ENCODE peak calls at places on chromosomes 16 and 17, in eight cellular contexts. S, L, A, F, H, Z, D and E are unnamed samples.
A peak's percentile ranks its signal among the peaks of the same experiment; 100 is the strongest.

GRCh38 chr16:62978451-62978850 is 942.2 kb upstream of the CDH8 start:
- DNase-seq in S (no peak), L (no peak), A (no peak), F (no peak), H (no peak), Z (no peak), D (no peak), E (no peak)

GRCh38 chr17:39769974-39770587 is 32.3 kb downstream of the GRB7 start:
- DNase-seq in S (no peak), L (no peak), A (peak; percentile 41), F (no peak), H (no peak), Z (peak; percentile 32), D (no peak), E (no peak)

GRCh38 chr17:63116228-63116627 is 150.2 kb downstream of the TANC2 start:
- DNase-seq in S (no peak), L (no peak), A (no peak), F (peak; percentile 40), H (no peak), Z (no peak), D (no peak), E (no peak)

GRCh38 chr17:64706224-64707076 is 44.3 kb upstream of the SMURF2 start:
- DNase-seq in S (no peak), L (no peak), A (no peak), F (peak; percentile 85), H (no peak), Z (no peak), D (peak; percentile 30), E (no peak)

GRCh38 chr17:37447641-37448040 is 41.0 kb downstream of the TADA2A start:
- DNase-seq in S (no peak), L (no peak), A (no peak), F (no peak), H (no peak), Z (peak; percentile 51), D (no peak), E (no peak)

GRCh38 chr16:49592507-49593422 is 219.2 kb downstream of the C16orf78 start:
- DNase-seq in S (no peak), L (peak; percentile 30), A (no peak), F (peak; percentile 35), H (no peak), Z (peak; percentile 7), D (peak; percentile 25), E (no peak)

GRCh38 chr17:78112508-78113471 is 15.8 kb downstream of the TMC6 start:
- DNase-seq in S (peak; percentile 58), L (peak; percentile 87), A (no peak), F (peak; percentile 73), H (no peak), Z (peak; percentile 13), D (peak; percentile 85), E (no peak)

GRCh38 chr16:48194828-48195566 is 39.2 kb upstream of the ABCC12 start:
- DNase-seq in S (no peak), L (peak; percentile 35), A (no peak), F (peak; percentile 54), H (no peak), Z (peak; percentile 56), D (no peak), E (no peak)

GRCh38 chr17:21452377-21453143 is 76.4 kb downstream of the KCNJ12 start:
- DNase-seq in S (peak; percentile 43), L (peak; percentile 45), A (peak; percentile 63), F (peak; percentile 62), H (no peak), Z (peak; percentile 65), D (peak; percentile 17), E (peak; percentile 58)

GRCh38 chr17:17057057-17057551 is 14.8 kb downstream of the MPRIP start:
- DNase-seq in S (peak; percentile 14), L (peak; percentile 19), A (no peak), F (no peak), H (no peak), Z (no peak), D (no peak), E (no peak)

GRCh38 chr17:11747441-11747840 is 149.2 kb downstream of the DNAH9 start:
- DNase-seq in S (no peak), L (no peak), A (no peak), F (no peak), H (no peak), Z (no peak), D (no peak), E (no peak)

GRCh38 chr16:1048442-1049112 is 24.0 kb upstream of the SSTR5 start:
- DNase-seq in S (no peak), L (peak; percentile 39), A (no peak), F (peak; percentile 68), H (no peak), Z (peak; percentile 16), D (peak; percentile 14), E (no peak)

DNA sequence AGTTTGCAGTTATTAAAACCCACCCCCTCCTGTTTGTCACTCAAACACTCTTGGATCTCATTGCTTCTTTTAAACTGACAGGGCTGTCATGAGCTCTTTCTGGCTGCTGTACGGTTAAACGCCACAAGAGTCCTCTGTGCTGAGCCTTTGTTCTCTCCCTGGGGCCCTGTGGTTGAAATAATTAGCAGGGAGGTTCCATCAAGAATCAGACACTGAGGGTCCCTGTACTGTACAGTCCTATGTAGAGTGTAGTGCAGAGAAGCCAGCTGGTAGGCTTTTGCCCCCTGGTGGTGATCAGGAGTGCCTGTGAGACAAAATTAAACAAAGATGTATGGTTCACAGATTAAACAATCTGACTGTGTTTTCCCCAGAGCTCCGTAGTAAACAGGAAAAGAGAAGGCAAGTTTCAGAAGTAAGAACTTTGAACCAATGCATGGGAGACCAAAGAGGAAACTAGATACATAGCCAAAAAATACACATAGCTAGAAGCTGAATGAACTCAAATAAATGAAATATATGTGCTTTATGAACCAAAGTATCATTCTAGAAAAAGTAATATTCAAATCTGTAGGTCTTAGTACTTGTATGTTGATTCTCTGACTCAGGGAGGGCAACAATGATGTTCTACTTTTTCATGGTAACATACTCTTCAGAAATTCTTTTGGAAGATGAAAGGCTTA is 1.4 kb upstream of the SSH2 start:
- DNase-seq in S (peak; percentile 67), L (peak; percentile 69), A (peak; percentile 68), F (peak; percentile 85), H (peak; percentile 17), Z (peak; percentile 78), D (peak; percentile 70), E (peak; percentile 53)
- H3K4me3 ChIP-seq in S (peak overlapping the region; percentile 85), L (peak overlapping the region; percentile 97), A (no peak overlapping the region), F (peak overlapping the region; percentile 78), H (peak overlapping the region; percentile 99), Z (no peak overlapping the region), D (peak overlapping the region; percentile 70), E (peak overlapping the region; percentile 90)

GRCh38 chr17:41974658-41975057 is 8.1 kb downstream of the CNP start:
- DNase-seq in S (no peak), L (no peak), A (no peak), F (no peak), H (no peak), Z (no peak), D (no peak), E (no peak)

GRCh38 chr17:41973457-41973856 is 6.9 kb downstream of the CNP start:
- DNase-seq in S (no peak), L (no peak), A (no peak), F (no peak), H (no peak), Z (no peak), D (no peak), E (peak; percentile 30)

GRCh38 chr17:41974031-41974430 is 7.4 kb downstream of the CNP start:
- DNase-seq in S (no peak), L (no peak), A (no peak), F (no peak), H (no peak), Z (no peak), D (no peak), E (no peak)

GRCh38 chr17:41971721-41972523 is 5.3 kb downstream of the CNP start:
- DNase-seq in S (no peak), L (no peak), A (no peak), F (no peak), H (no peak), Z (no peak), D (no peak), E (no peak)

GRCh38 chr17:41972571-41973411 is 6.2 kb downstream of the CNP start:
- DNase-seq in S (no peak), L (peak; percentile 82), A (no peak), F (no peak), H (no peak), Z (no peak), D (no peak), E (peak; percentile 84)
- TF ChIP-seq POLR2A in S (no peak), L (no peak), A (no peak), F (no peak), H (no peak), Z (no peak), D (no peak), E (no peak)

DNA sequence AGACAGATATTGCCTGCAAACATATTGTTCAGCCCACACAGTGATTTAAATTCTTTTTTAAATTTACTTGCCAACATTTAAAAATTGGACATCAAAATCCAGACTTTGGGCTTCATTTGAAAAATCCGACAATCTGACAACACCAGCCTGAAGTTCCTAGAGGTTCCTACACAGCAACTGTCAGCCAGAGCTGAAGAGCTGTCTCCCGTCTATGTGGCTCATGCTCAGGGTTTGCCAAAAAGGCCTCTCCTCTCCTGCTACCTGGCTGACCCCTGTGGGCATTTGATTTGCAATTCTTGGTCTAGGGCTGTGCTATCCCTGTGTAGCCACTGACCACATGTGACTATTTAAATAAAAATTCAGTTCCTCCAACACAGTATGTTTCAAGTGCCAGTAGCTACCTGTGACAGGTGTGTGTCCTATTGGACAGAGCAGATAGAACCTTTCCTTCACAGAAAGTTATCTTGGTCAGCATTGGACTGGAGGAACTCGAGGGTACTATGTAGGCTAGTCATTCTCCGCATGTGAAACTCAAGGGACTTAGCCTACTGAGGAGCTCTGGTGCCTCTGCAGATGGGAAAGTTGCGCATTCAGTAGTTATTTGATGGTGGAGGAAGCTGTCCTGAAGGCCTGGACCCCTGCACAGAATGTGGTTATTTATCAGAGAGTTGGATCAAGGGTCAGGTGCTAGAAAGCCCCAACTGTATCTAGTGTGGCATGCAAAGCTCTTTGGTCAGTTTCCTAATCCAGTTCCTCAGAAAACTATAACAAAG is 2.7 kb downstream of the LYRM1 start:
- DNase-seq in S (no peak), L (no peak), A (no peak), F (no peak), H (no peak), Z (no peak), D (no peak), E (no peak)
- H3K4me3 ChIP-seq in S (no peak overlapping the region), L (no peak overlapping the region), A (no peak overlapping the region), F (no peak overlapping the region), H (no peak overlapping the region), Z (no peak overlapping the region), D (no peak overlapping the region), E (no peak overlapping the region)

GRCh38 chr17:74052993-74053744 is 150.3 kb upstream of the RPL38 start:
- DNase-seq in S (no peak), L (no peak), A (no peak), F (no peak), H (no peak), Z (no peak), D (no peak), E (no peak)
- TF ChIP-seq POLR2A in S (no peak), L (no peak), A (no peak), F (no peak), H (no peak), Z (no peak), D (no peak), E (no peak)